ENCODE peak calls at places on chromosome 15, in nine cellular contexts. A is uterus, O is cardiac muscle cell, V is lower lobe of right lung, Y is stomach, N is H9, B is K562, D is right cardiac atrium, X is kidney. H is an unnamed sample.

GRCh38 chr15:38864827-38865604 is 300.4 kb upstream of the RASGRP1 start:
- DNase-seq in A (peak; percentile 49), O (peak; percentile 99), V (no peak), Y (no peak), N (no peak), B (no peak), D (no peak), X (no peak), H (no peak)

GRCh38 chr15:67834593-67835348 is 5.1 kb downstream of the RNU6-1 start:
- DNase-seq in A (no peak), O (no peak), V (no peak), Y (no peak), N (no peak), B (no peak), D (no peak), X (peak; percentile 78), H (no peak)

GRCh38 chr15:66819084-66819483 is 117.0 kb downstream of the SMAD6 start:
- DNase-seq in A (no peak), O (no peak), V (no peak), Y (no peak), N (no peak), B (no peak), D (no peak), X (no peak), H (no peak)

GRCh38 chr15:20340331-20340811 is 201.2 kb downstream of the GOLGA6L6 start:
- DNase-seq in A (peak; percentile 26), O (no peak), V (peak; percentile 91), Y (peak; percentile 51), N (peak; percentile 74), B (peak; percentile 20), D (peak; percentile 91), X (peak; percentile 96), H (peak; percentile 70)

GRCh38 chr15:48494646-48495045 is 150.9 kb downstream of the FBN1 start:
- DNase-seq in A (no peak), O (peak; percentile 28), V (no peak), Y (no peak), N (no peak), B (no peak), D (no peak), X (no peak), H (no peak)

GRCh38 chr15:100596792-100597191 is 5.2 kb downstream of the LINS1 start:
- DNase-seq in A (no peak), O (peak; percentile 54), V (peak; percentile 61), Y (peak; percentile 26), N (no peak), B (peak; percentile 65), D (no peak), X (peak; percentile 68), H (no peak)

GRCh38 chr15:38589502-38589901 is 24.9 kb upstream of the RASGRP1 start:
- DNase-seq in A (no peak), O (peak; percentile 87), V (no peak), Y (no peak), N (no peak), B (no peak), D (no peak), X (no peak), H (peak; percentile 53)

GRCh38 chr15:36601497-36601932 is 22.1 kb downstream of the CDIN1 start:
- DNase-seq in A (peak; percentile 87), O (peak; percentile 93), V (no peak), Y (no peak), N (no peak), B (no peak), D (no peak), X (no peak), H (peak; percentile 72)

GRCh38 chr15:62476163-62476562 is 311.1 kb upstream of the C2CD4B start:
- DNase-seq in A (no peak), O (no peak), V (no peak), Y (no peak), N (no peak), B (no peak), D (no peak), X (no peak), H (no peak)

GRCh38 chr15:62475595-62475994 is 310.5 kb upstream of the C2CD4B start:
- DNase-seq in A (no peak), O (no peak), V (no peak), Y (no peak), N (no peak), B (no peak), D (no peak), X (no peak), H (no peak)

GRCh38 chr15:62472616-62473299 is 307.7 kb upstream of the C2CD4B start:
- DNase-seq in A (no peak), O (no peak), V (no peak), Y (no peak), N (no peak), B (no peak), D (peak; percentile 67), X (no peak), H (no peak)

GRCh38 chr15:62474771-62475124 is 309.7 kb upstream of the C2CD4B start:
- DNase-seq in A (no peak), O (no peak), V (no peak), Y (no peak), N (no peak), B (no peak), D (no peak), X (no peak), H (no peak)

DNA sequence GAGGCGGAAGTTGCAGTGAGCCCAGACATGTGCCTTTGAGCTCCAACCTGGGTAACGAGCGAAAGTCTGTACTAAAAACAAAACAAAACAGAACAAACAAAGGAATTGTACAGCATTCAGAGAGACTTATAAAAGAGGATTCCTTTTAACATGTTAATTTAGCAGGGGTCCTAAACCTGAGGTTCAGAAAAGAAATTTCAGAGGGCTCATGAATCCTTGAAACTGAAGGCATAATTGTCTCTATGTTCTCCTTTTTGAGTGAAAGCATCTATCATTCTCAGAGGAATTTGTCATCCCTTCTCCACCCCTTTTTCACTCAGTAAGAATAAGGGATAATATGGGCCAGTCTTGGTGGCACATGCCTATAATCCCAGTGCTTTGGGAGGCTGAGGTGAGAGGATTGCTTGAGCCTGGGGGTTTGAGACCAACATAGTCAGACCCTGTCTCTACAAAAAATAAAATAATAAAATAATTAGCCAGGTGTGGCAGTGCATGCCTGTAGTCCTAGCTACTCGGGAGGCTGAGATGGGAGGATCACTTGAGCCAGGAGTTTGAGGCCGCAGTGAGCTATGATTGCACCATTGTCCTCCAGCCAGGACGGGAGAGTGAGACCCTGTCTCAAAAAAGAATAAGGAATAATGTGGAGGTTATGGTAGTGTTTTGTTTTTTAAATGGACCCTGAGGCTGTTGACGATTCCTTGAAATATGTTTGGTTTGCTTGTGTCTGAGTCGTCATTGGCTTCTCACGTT is 309.1 kb upstream of the C2CD4B start:
- DNase-seq in A (no peak), O (no peak), V (no peak), Y (no peak), N (no peak), B (no peak), D (no peak), X (no peak), H (no peak)
- H3K4me1 ChIP-seq in A (peaks cover 13% of the 10 kb centered on the region), O (peaks cover 16% of the 10 kb centered on the region), V (peaks cover 14% of the 10 kb centered on the region), Y (peaks cover 48% of the 10 kb centered on the region), N (peaks cover 13% of the 10 kb centered on the region), B (no peaks in the 10 kb centered on the region), D (peaks cover 28% of the 10 kb centered on the region), X (no peaks in the 10 kb centered on the region), H (no peaks in the 10 kb centered on the region)

GRCh38 chr15:70016511-70016994 is 81.2 kb downstream of the TLE3 start:
- DNase-seq in A (no peak), O (no peak), V (peak; percentile 2), Y (no peak), N (no peak), B (no peak), D (no peak), X (peak; percentile 12), H (no peak)

GRCh38 chr15:70014860-70015490 is 82.7 kb downstream of the TLE3 start:
- DNase-seq in A (no peak), O (no peak), V (peak; percentile 43), Y (peak; percentile 43), N (peak; percentile 94), B (no peak), D (no peak), X (peak; percentile 67), H (no peak)

GRCh38 chr15:70017796-70018195 is 79.9 kb downstream of the TLE3 start:
- DNase-seq in A (no peak), O (no peak), V (no peak), Y (no peak), N (no peak), B (no peak), D (no peak), X (no peak), H (no peak)

GRCh38 chr15:70018646-70019600 is 78.8 kb downstream of the TLE3 start:
- DNase-seq in A (no peak), O (no peak), V (no peak), Y (no peak), N (no peak), B (no peak), D (no peak), X (peak; percentile 31), H (no peak)

DNA sequence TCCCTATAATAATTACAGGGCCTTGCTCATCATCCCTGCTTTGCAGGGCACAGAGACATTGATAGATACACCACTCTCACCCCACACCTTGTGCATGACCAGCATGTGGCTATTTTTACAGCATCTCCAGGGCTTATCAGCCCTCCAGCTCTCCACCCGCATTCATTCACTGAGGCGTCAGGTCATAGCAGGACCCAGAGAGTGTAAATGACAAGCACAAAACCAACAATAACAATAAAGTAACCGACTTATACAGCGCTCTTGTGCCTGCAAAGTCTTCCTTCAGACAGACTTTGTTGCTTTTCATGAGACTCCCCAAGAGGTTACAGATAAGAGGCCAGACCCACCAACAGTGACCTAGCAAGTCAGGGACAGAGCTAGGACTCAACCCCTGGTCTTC is 80.7 kb downstream of the TLE3 start:
- DNase-seq in A (no peak), O (no peak), V (no peak), Y (no peak), N (no peak), B (no peak), D (no peak), X (no peak), H (no peak)
- H3K4me1 ChIP-seq in A (no peaks in the 10 kb centered on the region), O (no peaks in the 10 kb centered on the region), V (no peaks in the 10 kb centered on the region), Y (no peaks in the 10 kb centered on the region), N (no peaks in the 10 kb centered on the region), B (no peaks in the 10 kb centered on the region), D (no peaks in the 10 kb centered on the region), X (no peaks in the 10 kb centered on the region), H (no peaks in the 10 kb centered on the region)

DNA sequence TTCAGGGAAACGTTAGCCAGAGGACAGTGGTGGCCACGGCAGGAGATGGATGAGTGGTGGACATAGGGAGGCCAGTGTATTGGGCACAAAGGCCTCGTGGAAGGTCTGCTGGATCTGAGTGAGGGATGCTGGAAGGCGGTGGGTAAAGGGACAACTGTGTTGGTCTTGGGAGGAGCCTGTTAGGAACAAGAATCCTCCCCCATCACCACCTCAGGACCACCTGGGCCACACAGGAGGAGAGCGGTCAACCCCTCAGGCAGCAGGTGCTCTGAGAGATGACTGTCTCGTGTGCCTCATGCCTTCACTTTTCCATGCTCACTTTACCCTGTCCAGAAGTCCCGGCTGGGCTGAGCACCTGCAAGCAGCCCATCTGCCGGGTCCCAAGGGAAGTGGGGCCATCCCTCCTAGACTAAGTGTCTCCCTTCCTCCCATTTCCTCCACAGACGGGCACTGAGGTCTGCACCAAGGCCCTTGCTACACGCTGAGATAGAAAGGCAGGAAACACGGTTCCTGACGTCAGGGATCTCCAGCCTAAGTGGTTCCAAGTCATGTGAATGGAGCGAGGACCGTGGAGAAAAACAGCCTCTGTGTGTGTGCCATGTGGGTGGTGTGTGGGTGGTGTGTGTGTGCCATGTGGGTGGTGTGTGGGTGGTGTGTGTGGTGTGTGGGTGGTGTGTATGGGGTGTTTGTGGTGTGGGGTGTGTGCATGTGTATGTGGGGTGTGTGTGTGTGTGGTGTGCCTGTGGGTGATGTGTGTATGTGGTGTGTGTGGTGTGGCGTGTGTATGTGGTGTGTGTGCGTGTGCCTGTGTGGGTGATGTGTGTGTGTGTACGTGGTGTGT is 47.8 kb upstream of the CTSH start:
- DNase-seq in A (no peak), O (peak; percentile 48), V (peak; percentile 69), Y (no peak), N (no peak), B (no peak), D (no peak), X (peak; percentile 56), H (peak; percentile 61)
- H3K4me1 ChIP-seq in A (no peaks in the 10 kb centered on the region), O (no peaks in the 10 kb centered on the region), V (peaks cover 55% of the 10 kb centered on the region), Y (peaks cover 44% of the 10 kb centered on the region), N (no peaks in the 10 kb centered on the region), B (peaks cover 3% of the 10 kb centered on the region), D (no peaks in the 10 kb centered on the region), X (peaks cover 40% of the 10 kb centered on the region), H (peaks cover 15% of the 10 kb centered on the region)

GRCh38 chr15:44718927-44719292 is 7.6 kb downstream of the B2M start:
- DNase-seq in A (no peak), O (no peak), V (no peak), Y (no peak), N (no peak), B (no peak), D (no peak), X (no peak), H (no peak)

GRCh38 chr15:44718180-44718926 is 7.0 kb downstream of the B2M start:
- DNase-seq in A (no peak), O (no peak), V (no peak), Y (no peak), N (no peak), B (no peak), D (no peak), X (no peak), H (no peak)

GRCh38 chr15:44720460-44721185 is 9.3 kb downstream of the B2M start:
- DNase-seq in A (no peak), O (no peak), V (no peak), Y (no peak), N (no peak), B (no peak), D (no peak), X (no peak), H (no peak)

GRCh38 chr15:44716983-44717602 is 5.8 kb downstream of the B2M start:
- DNase-seq in A (no peak), O (no peak), V (no peak), Y (no peak), N (no peak), B (no peak), D (no peak), X (no peak), H (no peak)

GRCh38 chr15:44719293-44719999 is 8.1 kb downstream of the B2M start:
- DNase-seq in A (no peak), O (no peak), V (no peak), Y (no peak), N (no peak), B (no peak), D (no peak), X (no peak), H (no peak)
- H3K4me1 ChIP-seq in A (no peaks in the 10 kb centered on the region), O (peaks cover 20% of the 10 kb centered on the region), V (peaks cover 57% of the 10 kb centered on the region), Y (peaks cover 55% of the 10 kb centered on the region), N (no peaks in the 10 kb centered on the region), B (no peaks in the 10 kb centered on the region), D (peaks cover 2% of the 10 kb centered on the region), X (no peaks in the 10 kb centered on the region), H (no peaks in the 10 kb centered on the region)

H was measured in adrenal gland.